ENCODE peak calls at places on chromosomes 13 and 19, in four cellular contexts. One of them, this sample, is unnamed. For H3K27me3, the result is how much of the 10 kb centered on the place peaks cover.

GRCh38 chr13:109256866-109257760 is 529.3 kb downstream of the IRS2 start:
- DNase-seq in psoas muscle: no peak
- DNase-seq in brain microvascular endothelial cell: peak
- DNase-seq in gastrocnemius medialis: peak
- DNase-seq in this sample: no peak

GRCh38 chr13:19153782-19154450 is 27.7 kb downstream of the TUBA3C start:
- DNase-seq in psoas muscle: no peak
- DNase-seq in brain microvascular endothelial cell: no peak
- DNase-seq in gastrocnemius medialis: no peak
- DNase-seq in this sample: no peak

GRCh38 chr19:47540748-47541147 is 25.9 kb upstream of the NAPA start:
- DNase-seq in psoas muscle: no peak
- DNase-seq in brain microvascular endothelial cell: peak
- DNase-seq in gastrocnemius medialis: no peak
- DNase-seq in this sample: no peak

GRCh38 chr13:57996717-57997116 is 365.2 kb downstream of the PCDH17 start:
- DNase-seq in psoas muscle: no peak
- DNase-seq in brain microvascular endothelial cell: no peak
- DNase-seq in gastrocnemius medialis: no peak
- DNase-seq in this sample: no peak

GRCh38 chr19:58054792-58055482 is 4.1 kb upstream of the ZNF135 start:
- DNase-seq in psoas muscle: no peak
- DNase-seq in brain microvascular endothelial cell: peak
- DNase-seq in gastrocnemius medialis: no peak
- DNase-seq in this sample: no peak

GRCh38 chr19:38713227-38713649 is 31.0 kb downstream of the CAPN12 start:
- DNase-seq in psoas muscle: peak
- DNase-seq in brain microvascular endothelial cell: no peak
- DNase-seq in gastrocnemius medialis: peak
- DNase-seq in this sample: no peak

GRCh38 chr13:77338329-77338728 is 11.4 kb upstream of the MYCBP2 start:
- DNase-seq in psoas muscle: no peak
- DNase-seq in brain microvascular endothelial cell: no peak
- DNase-seq in gastrocnemius medialis: no peak
- DNase-seq in this sample: no peak

GRCh38 chr19:46979770-46980105 is 39.9 kb upstream of the NPAS1 start:
- DNase-seq in psoas muscle: no peak
- DNase-seq in brain microvascular endothelial cell: no peak
- DNase-seq in gastrocnemius medialis: no peak
- DNase-seq in this sample: no peak

GRCh38 chr19:18637644-18638630 is 1.1 kb downstream of the KLHL26 start:
- DNase-seq in psoas muscle: no peak
- DNase-seq in brain microvascular endothelial cell: no peak
- DNase-seq in gastrocnemius medialis: no peak
- DNase-seq in this sample: no peak

GRCh38 chr13:113649212-113649611 is 8.8 kb downstream of the ATP4B start:
- DNase-seq in psoas muscle: no peak
- DNase-seq in brain microvascular endothelial cell: no peak
- DNase-seq in gastrocnemius medialis: no peak
- DNase-seq in this sample: no peak

GRCh38 chr19:9917322-9917721 is 19.0 kb downstream of the OLFM2 start:
- DNase-seq in psoas muscle: no peak
- DNase-seq in brain microvascular endothelial cell: peak
- DNase-seq in gastrocnemius medialis: no peak
- DNase-seq in this sample: no peak

GRCh38 chr19:28883241-28883693 is 329.7 kb downstream of the UQCRFS1 start:
- DNase-seq in psoas muscle: peak
- DNase-seq in brain microvascular endothelial cell: no peak
- DNase-seq in gastrocnemius medialis: peak
- DNase-seq in this sample: no peak

GRCh38 chr13:21984156-21984555 is 313.3 kb downstream of the FGF9 start:
- DNase-seq in psoas muscle: no peak
- DNase-seq in brain microvascular endothelial cell: no peak
- DNase-seq in gastrocnemius medialis: no peak
- DNase-seq in this sample: no peak

GRCh38 chr13:40061466-40062450 is 406.3 kb downstream of the COG6 start:
- DNase-seq in psoas muscle: no peak
- DNase-seq in brain microvascular endothelial cell: no peak
- DNase-seq in gastrocnemius medialis: no peak
- DNase-seq in this sample: no peak

GRCh38 chr13:106109391-106109791 is 426.1 kb downstream of the EFNB2 start:
- DNase-seq in psoas muscle: no peak
- DNase-seq in brain microvascular endothelial cell: peak
- DNase-seq in gastrocnemius medialis: no peak
- DNase-seq in this sample: no peak

GRCh38 chr13:21957833-21958232 is 287.0 kb downstream of the FGF9 start:
- DNase-seq in psoas muscle: no peak
- DNase-seq in brain microvascular endothelial cell: no peak
- DNase-seq in gastrocnemius medialis: no peak
- DNase-seq in this sample: no peak

DNA sequence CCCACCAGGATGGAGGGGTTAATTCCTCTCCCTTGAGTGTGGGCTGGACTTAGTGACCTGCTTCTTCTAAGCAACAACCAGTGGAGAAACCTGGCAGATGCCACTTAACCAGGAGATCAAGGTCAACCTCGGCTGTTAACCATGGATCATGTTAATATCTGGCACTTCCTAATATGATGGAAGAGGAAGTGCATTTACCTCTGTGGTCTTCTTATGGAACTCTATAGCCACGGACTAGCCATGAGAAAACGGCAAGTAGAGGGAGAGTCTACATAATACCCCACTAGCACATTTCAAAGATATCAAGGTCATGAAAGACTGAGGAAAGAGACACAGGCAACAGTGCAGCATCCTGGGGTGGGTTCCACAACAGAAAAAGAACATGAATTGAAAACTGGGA is 31.4 kb downstream of the MLLT1 start:
- DNase-seq in psoas muscle: no peak
- DNase-seq in brain microvascular endothelial cell: no peak
- DNase-seq in gastrocnemius medialis: no peak
- DNase-seq in this sample: no peak
- H3K27ac ChIP-seq in psoas muscle: no peak
- H3K27ac ChIP-seq in brain microvascular endothelial cell: peak
- H3K27ac ChIP-seq in gastrocnemius medialis: no peak
- H3K27ac ChIP-seq in this sample: no peak

GRCh38 chr13:90287521-90287920 is 1060.0 kb upstream of the MIR17HG start:
- DNase-seq in psoas muscle: no peak
- DNase-seq in brain microvascular endothelial cell: no peak
- DNase-seq in gastrocnemius medialis: no peak
- DNase-seq in this sample: no peak
- H3K4me3 ChIP-seq in psoas muscle: no peak
- H3K4me3 ChIP-seq in brain microvascular endothelial cell: no peak
- H3K4me3 ChIP-seq in gastrocnemius medialis: no peak
- H3K4me3 ChIP-seq in this sample: no peak

GRCh38 chr13:67001363-67001762 is 228.8 kb downstream of the PCDH9 start:
- DNase-seq in psoas muscle: no peak
- DNase-seq in brain microvascular endothelial cell: no peak
- DNase-seq in gastrocnemius medialis: no peak
- DNase-seq in this sample: no peak
- H3K27me3 ChIP-seq in psoas muscle: under half
- H3K27me3 ChIP-seq in brain microvascular endothelial cell: under half
- H3K27me3 ChIP-seq in gastrocnemius medialis: under half
- H3K27me3 ChIP-seq in this sample: under half

DNA sequence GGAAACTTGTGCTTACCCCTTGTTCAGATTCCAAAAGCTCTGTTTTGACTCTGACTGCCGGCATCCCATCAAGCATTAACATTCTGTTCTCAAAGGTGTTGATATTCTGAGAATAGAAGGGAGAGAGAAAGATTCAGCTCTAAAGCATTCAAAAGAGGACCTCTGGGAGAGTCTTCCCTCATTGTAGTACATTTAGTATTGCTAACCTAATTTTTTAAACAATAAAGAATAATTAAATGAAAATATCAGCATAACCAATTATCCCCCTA is 190.3 kb downstream of the KLF12 start:
- DNase-seq in psoas muscle: no peak
- DNase-seq in brain microvascular endothelial cell: no peak
- DNase-seq in gastrocnemius medialis: no peak
- DNase-seq in this sample: no peak
- H3K27ac ChIP-seq in psoas muscle: no peak
- H3K27ac ChIP-seq in brain microvascular endothelial cell: no peak
- H3K27ac ChIP-seq in gastrocnemius medialis: no peak
- H3K27ac ChIP-seq in this sample: no peak

GRCh38 chr19:12821761-12822160 is 12.6 kb downstream of the RTBDN start:
- DNase-seq in psoas muscle: no peak
- DNase-seq in brain microvascular endothelial cell: no peak
- DNase-seq in gastrocnemius medialis: no peak
- DNase-seq in this sample: no peak

GRCh38 chr19:12828494-12828893 is 5.9 kb downstream of the RTBDN start:
- DNase-seq in psoas muscle: no peak
- DNase-seq in brain microvascular endothelial cell: no peak
- DNase-seq in gastrocnemius medialis: no peak
- DNase-seq in this sample: no peak

GRCh38 chr19:12825259-12826131 is 8.9 kb downstream of the RTBDN start:
- DNase-seq in psoas muscle: no peak
- DNase-seq in brain microvascular endothelial cell: no peak
- DNase-seq in gastrocnemius medialis: no peak
- DNase-seq in this sample: no peak
- H3K4me3 ChIP-seq in psoas muscle: no peak
- H3K4me3 ChIP-seq in brain microvascular endothelial cell: no peak
- H3K4me3 ChIP-seq in gastrocnemius medialis: no peak
- H3K4me3 ChIP-seq in this sample: no peak

DNA sequence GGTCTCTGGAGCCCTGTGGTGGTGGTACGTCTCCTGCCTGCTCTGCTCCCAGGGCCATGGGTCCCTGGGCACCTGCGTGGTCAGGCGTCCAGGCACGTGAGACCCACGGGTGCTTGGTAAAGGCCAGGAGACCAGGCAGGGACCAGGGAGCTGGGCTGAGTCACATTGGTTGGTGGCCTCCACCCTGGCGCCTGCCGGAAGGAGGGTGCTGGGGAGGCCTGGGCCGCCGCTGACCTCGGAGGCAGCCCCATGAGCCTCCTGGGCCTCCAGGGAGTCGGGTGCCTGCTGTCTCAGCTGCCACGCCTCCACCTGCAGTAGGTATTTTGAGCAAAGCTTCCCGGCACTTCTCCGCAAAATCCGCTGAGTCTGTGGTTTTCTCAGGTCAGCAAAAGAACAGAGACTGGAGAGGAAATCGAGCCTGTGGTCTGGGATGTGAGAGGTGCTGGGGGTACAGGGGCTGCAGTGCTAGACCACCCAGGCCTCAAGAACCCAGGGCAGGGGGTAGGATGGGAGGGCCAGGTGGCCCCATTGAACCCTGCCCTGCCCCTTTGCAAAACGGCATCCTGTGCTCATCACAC is 3.6 kb upstream of the PLK5 start:
- DNase-seq in psoas muscle: no peak
- DNase-seq in brain microvascular endothelial cell: no peak
- DNase-seq in gastrocnemius medialis: no peak
- DNase-seq in this sample: no peak
- H3K27me3 ChIP-seq in psoas muscle: under half
- H3K27me3 ChIP-seq in brain microvascular endothelial cell: under half
- H3K27me3 ChIP-seq in gastrocnemius medialis: under half
- H3K27me3 ChIP-seq in this sample: under half

GRCh38 chr13:95181586-95181985 is 119.7 kb downstream of the ABCC4 start:
- DNase-seq in psoas muscle: no peak
- DNase-seq in brain microvascular endothelial cell: no peak
- DNase-seq in gastrocnemius medialis: no peak
- DNase-seq in this sample: no peak

GRCh38 chr13:95182570-95183285 is 118.5 kb downstream of the ABCC4 start:
- DNase-seq in psoas muscle: no peak
- DNase-seq in brain microvascular endothelial cell: no peak
- DNase-seq in gastrocnemius medialis: no peak
- DNase-seq in this sample: no peak

GRCh38 chr13:95180513-95181245 is 120.6 kb downstream of the ABCC4 start:
- DNase-seq in psoas muscle: no peak
- DNase-seq in brain microvascular endothelial cell: no peak
- DNase-seq in gastrocnemius medialis: no peak
- DNase-seq in this sample: no peak

GRCh38 chr13:95176611-95177259 is 124.5 kb downstream of the ABCC4 start:
- DNase-seq in psoas muscle: no peak
- DNase-seq in brain microvascular endothelial cell: no peak
- DNase-seq in gastrocnemius medialis: no peak
- DNase-seq in this sample: no peak
- H3K27ac ChIP-seq in psoas muscle: no peak
- H3K27ac ChIP-seq in brain microvascular endothelial cell: no peak
- H3K27ac ChIP-seq in gastrocnemius medialis: no peak
- H3K27ac ChIP-seq in this sample: no peak

DNA sequence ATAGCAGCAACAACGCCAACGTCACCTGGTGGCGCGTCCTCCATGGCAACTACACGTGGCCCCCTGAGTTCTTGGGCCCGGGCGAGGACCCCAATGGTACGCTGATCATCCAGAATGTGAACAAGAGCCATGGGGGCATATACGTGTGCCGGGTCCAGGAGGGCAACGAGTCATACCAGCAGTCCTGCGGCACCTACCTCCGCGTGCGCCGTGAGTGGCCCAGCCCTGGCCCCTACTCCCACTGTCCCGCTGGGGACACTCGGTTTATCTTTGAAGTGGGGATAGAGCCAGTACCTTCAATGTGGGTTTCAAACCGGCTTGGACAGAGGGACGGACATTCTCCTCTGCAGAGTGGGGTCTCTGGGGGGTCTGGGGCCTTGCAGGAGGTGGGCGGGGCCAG is 2.0 kb downstream of the CD79A start:
- DNase-seq in psoas muscle: no peak
- DNase-seq in brain microvascular endothelial cell: no peak
- DNase-seq in gastrocnemius medialis: no peak
- DNase-seq in this sample: no peak
- H3K4me3 ChIP-seq in psoas muscle: no peak
- H3K4me3 ChIP-seq in brain microvascular endothelial cell: no peak
- H3K4me3 ChIP-seq in gastrocnemius medialis: no peak
- H3K4me3 ChIP-seq in this sample: no peak

GRCh38 chr19:12843328-12843727 is 5.0 kb downstream of the MAST1 start:
- DNase-seq in psoas muscle: no peak
- DNase-seq in brain microvascular endothelial cell: no peak
- DNase-seq in gastrocnemius medialis: no peak
- DNase-seq in this sample: no peak
- H3K27me3 ChIP-seq in psoas muscle: under half
- H3K27me3 ChIP-seq in brain microvascular endothelial cell: under half
- H3K27me3 ChIP-seq in gastrocnemius medialis: half or more
- H3K27me3 ChIP-seq in this sample: under half

DNA sequence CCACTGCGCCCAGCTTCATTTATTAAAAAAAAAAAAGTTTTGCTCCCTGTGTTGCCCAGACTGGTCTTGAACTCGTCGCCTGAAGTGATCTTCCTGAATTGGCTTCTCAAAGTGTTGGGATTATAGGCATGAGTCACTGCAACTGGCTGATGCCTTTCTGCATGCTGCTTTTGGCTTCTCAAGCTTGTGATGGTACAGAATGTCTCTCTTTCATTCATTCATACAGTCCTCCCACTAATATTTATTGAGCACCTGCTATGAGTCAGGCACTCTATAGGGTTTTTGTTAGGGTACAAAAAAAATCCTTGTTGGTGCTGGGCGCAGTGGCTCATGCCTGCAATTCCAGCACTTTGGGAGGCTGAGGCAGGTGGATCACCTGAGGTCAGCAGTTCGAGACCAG is 9.0 kb downstream of the TSPAN16 start:
- DNase-seq in psoas muscle: no peak
- DNase-seq in brain microvascular endothelial cell: no peak
- DNase-seq in gastrocnemius medialis: no peak
- DNase-seq in this sample: no peak
- H3K27ac ChIP-seq in psoas muscle: no peak
- H3K27ac ChIP-seq in brain microvascular endothelial cell: no peak
- H3K27ac ChIP-seq in gastrocnemius medialis: no peak
- H3K27ac ChIP-seq in this sample: no peak

This sample was measured in thoracic aorta.